ENCODE peak calls at places on chromosomes 5 and 9, in five cellular contexts. E is heart left ventricle; B is activated effector memory CD4-positive, alpha-beta T cell treated with Interleukin-2 at 50 U/mL for 16 hours; C is NCI-H69; Q is NCI-H1092 treated with DMSO at 0.1 percent for 48 hours. G is an unnamed sample.

GRCh38 chr5:59562756-59563389 is 330.7 kb downstream of the PDE4D start:
- DNase-seq in E (no peak), B (no peak), C (peak), Q (no peak), G (peak)

GRCh38 chr5:170407062-170407461 is 17.9 kb upstream of the KCNMB1 start:
- DNase-seq in E (no peak), B (no peak), C (no peak), Q (no peak), G (no peak)

GRCh38 chr9:120486347-120486746 is 93.6 kb downstream of the CDK5RAP2 start:
- DNase-seq in E (no peak), B (no peak), C (peak), Q (peak), G (peak)

GRCh38 chr9:136328622-136329041 is 1.3 kb downstream of the GPSM1 start:
- DNase-seq in E (no peak), B (no peak), C (no peak), Q (no peak), G (peak)

GRCh38 chr9:76366275-76366674 is 28.0 kb downstream of the RFK start:
- DNase-seq in E (no peak), B (no peak), C (peak), Q (peak), G (peak)

GRCh38 chr9:37433754-37434435 is 11.4 kb downstream of the GRHPR start:
- DNase-seq in E (no peak), B (no peak), C (no peak), Q (no peak), G (no peak)

GRCh38 chr5:7882926-7883325 is 14.0 kb downstream of the MTRR start:
- DNase-seq in E (no peak), B (no peak), C (no peak), Q (no peak), G (no peak)

GRCh38 chr5:52997424-52997823 is 8.3 kb downstream of the ITGA2 start:
- DNase-seq in E (no peak), B (no peak), C (peak), Q (no peak), G (no peak)

GRCh38 chr9:81871695-81872094 is 56.5 kb upstream of the SPATA31D4 start:
- DNase-seq in E (no peak), B (no peak), C (no peak), Q (no peak), G (no peak)

GRCh38 chr5:51394609-51395008 is 11.4 kb downstream of the ISL1 start:
- DNase-seq in E (no peak), B (no peak), C (no peak), Q (no peak), G (no peak)

GRCh38 chr5:176161431-176161830 is 76.8 kb upstream of the SIMC1 start:
- DNase-seq in E (no peak), B (no peak), C (no peak), Q (no peak), G (no peak)

GRCh38 chr5:158858011-158858410 is 241.7 kb downstream of the EBF1 start:
- DNase-seq in E (no peak), B (no peak), C (no peak), Q (no peak), G (no peak)

GRCh38 chr9:36980148-36980974 is 53.7 kb downstream of the PAX5 start:
- DNase-seq in E (no peak), B (no peak), C (peak), Q (peak), G (peak)

GRCh38 chr5:131530706-131531331 is 104.2 kb downstream of the RAPGEF6 start:
- DNase-seq in E (no peak), B (no peak), C (peak), Q (peak), G (peak)

GRCh38 chr9:115498338-115498737 is 380.4 kb upstream of the TNC start:
- DNase-seq in E (no peak), B (no peak), C (no peak), Q (no peak), G (no peak)

GRCh38 chr5:159331099-159331973 is 1.0 kb upstream of the IL12B start:
- DNase-seq in E (peak), B (peak), C (peak), Q (peak), G (peak)

GRCh38 chr5:133425764-133426738 is 186.3 kb downstream of the FSTL4 start:
- DNase-seq in E (no peak), B (no peak), C (peak), Q (no peak), G (no peak)

GRCh38 chr5:171617787-171618690 is 167.6 kb upstream of the SMIM23 start:
- DNase-seq in E (no peak), B (no peak), C (peak), Q (no peak), G (no peak)

GRCh38 chr9:21728781-21729180 is 73.7 kb upstream of the MTAP start:
- DNase-seq in E (no peak), B (no peak), C (no peak), Q (no peak), G (no peak)

GRCh38 chr9:27349681-27350080 is 52.7 kb upstream of the EQTN start:
- DNase-seq in E (no peak), B (no peak), C (peak), Q (peak), G (no peak)

GRCh38 chr9:129342591-129342990 is 164.5 kb upstream of the IER5L start:
- DNase-seq in E (no peak), B (no peak), C (no peak), Q (no peak), G (no peak)

GRCh38 chr5:52692039-52692438 is 95.7 kb upstream of the ITGA1 start:
- DNase-seq in E (no peak), B (no peak), C (no peak), Q (no peak), G (no peak)

GRCh38 chr5:130164966-130165365 is 260.7 kb downstream of the CHSY3 start:
- DNase-seq in E (no peak), B (no peak), C (no peak), Q (no peak), G (no peak)

GRCh38 chr5:65818592-65818991 is 96.6 kb downstream of the NLN start:
- DNase-seq in E (no peak), B (no peak), C (no peak), Q (no peak), G (no peak)

GRCh38 chr9:95778957-95779356 is 96.5 kb upstream of the ERCC6L2 start:
- DNase-seq in E (no peak), B (no peak), C (no peak), Q (no peak), G (no peak)

GRCh38 chr9:2459756-2460155 is 161.8 kb upstream of the VLDLR start:
- DNase-seq in E (no peak), B (no peak), C (peak), Q (no peak), G (no peak)

GRCh38 chr5:151661968-151662732 is 24.6 kb downstream of the SPARC start:
- DNase-seq in E (no peak), B (no peak), C (no peak), Q (no peak), G (no peak)

GRCh38 chr5:106843812-106844416 is 826.8 kb downstream of the EFNA5 start:
- DNase-seq in E (no peak), B (no peak), C (peak), Q (no peak), G (peak)

GRCh38 chr5:163260961-163261360 is 176.4 kb upstream of the CCNG1 start:
- DNase-seq in E (no peak), B (no peak), C (no peak), Q (no peak), G (no peak)

GRCh38 chr5:138029944-138030343 is 2.9 kb downstream of the FAM13B start:
- DNase-seq in E (no peak), B (no peak), C (no peak), Q (no peak), G (no peak)

GRCh38 chr9:100028201-100028784 is 70.5 kb downstream of the ERP44 start:
- DNase-seq in E (peak), B (peak), C (peak), Q (peak), G (peak)

GRCh38 chr9:124349675-124350484 is 65.4 kb downstream of the PSMB7 start:
- DNase-seq in E (no peak), B (no peak), C (no peak), Q (no peak), G (peak)

GRCh38 chr5:24110019-24110615 is 534.7 kb downstream of the CDH10 start:
- DNase-seq in E (no peak), B (no peak), C (peak), Q (peak), G (peak)

GRCh38 chr5:78747703-78748359 is 99.3 kb upstream of the LHFPL2 start:
- DNase-seq in E (no peak), B (no peak), C (no peak), Q (no peak), G (no peak)

GRCh38 chr9:121213136-121213806 is 11.6 kb upstream of the RAB14 start:
- DNase-seq in E (peak), B (peak), C (peak), Q (peak), G (peak)

GRCh38 chr9:134992755-134993124 is 75.0 kb upstream of the FCN1 start:
- DNase-seq in E (no peak), B (no peak), C (no peak), Q (peak), G (no peak)

GRCh38 chr9:123927625-123928308 is 2.2 kb downstream of the DENND1A start:
- DNase-seq in E (no peak), B (no peak), C (peak), Q (no peak), G (no peak)

GRCh38 chr5:179550511-179551342 is at the start of gene RUFY1:
- DNase-seq in E (peak), B (peak), C (peak), Q (peak), G (peak)

GRCh38 chr5:170262061-170262764 is 29.4 kb downstream of the C5orf58 start:
- DNase-seq in E (no peak), B (no peak), C (no peak), Q (no peak), G (no peak)